ENCODE peak calls at places on chromosomes 4 and X, in ten cellular contexts. S is CD4-positive, alpha-beta T cell; C is GM20000; R is mucosa of descending colon; V is foreskin fibroblast; U is cardiac muscle cell; B is Calu3; P is CD8-positive, alpha-beta T cell; I is A549; K is HCT116. L is an unnamed sample.

GRCh38 chr4:185862340-185862739 is 50.3 kb upstream of the SORBS2 start:
- DNase-seq in S (no peak), C (no peak), R (no peak), V (no peak), U (no peak), B (no peak), P (no peak), I (no peak), K (no peak), L (no peak)

GRCh38 chrX:42399632-42400024 is 378.3 kb downstream of the PPP1R2C start:
- DNase-seq in S (no peak), C (no peak), R (no peak), V (no peak), U (no peak), B (no peak), P (no peak), I (no peak), K (no peak), L (no peak)

GRCh38 chr4:40515398-40516293 is 114.0 kb downstream of the RBM47 start:
- DNase-seq in S (no peak), C (peak), R (peak), V (peak), U (peak), B (peak), P (no peak), I (peak), K (no peak), L (no peak)

GRCh38 chrX:24396236-24396929 is 35.9 kb downstream of the SUPT20HL1 start:
- DNase-seq in S (no peak), C (no peak), R (no peak), V (peak), U (peak), B (no peak), P (no peak), I (no peak), K (no peak), L (no peak)

GRCh38 chrX:25555521-25555920 is 539.8 kb upstream of the ARX start:
- DNase-seq in S (no peak), C (no peak), R (no peak), V (no peak), U (no peak), B (no peak), P (no peak), I (no peak), K (no peak), L (no peak)

GRCh38 chrX:105821471-105822081 is 763 bp upstream of the NRK start:
- DNase-seq in S (no peak), C (no peak), R (peak), V (peak), U (peak), B (no peak), P (no peak), I (no peak), K (no peak), L (no peak)

GRCh38 chr4:108703966-108704365 is 53.6 kb downstream of the OSTC start:
- DNase-seq in S (no peak), C (no peak), R (no peak), V (no peak), U (no peak), B (no peak), P (no peak), I (no peak), K (no peak), L (no peak)

GRCh38 chrX:100447563-100448397 is 37.7 kb upstream of the PCDH19 start:
- DNase-seq in S (no peak), C (peak), R (peak), V (peak), U (peak), B (peak), P (peak), I (peak), K (peak), L (peak)

GRCh38 chr4:95596676-95597075 is 47.9 kb upstream of the UNC5C start:
- DNase-seq in S (no peak), C (no peak), R (no peak), V (no peak), U (no peak), B (no peak), P (no peak), I (no peak), K (no peak), L (no peak)

GRCh38 chr4:53321151-53321987 is 44.5 kb downstream of the SCFD2 start:
- DNase-seq in S (no peak), C (no peak), R (no peak), V (peak), U (peak), B (no peak), P (no peak), I (no peak), K (peak), L (peak)

GRCh38 chr4:146883070-146883469 is 62.6 kb downstream of the TTC29 start:
- DNase-seq in S (no peak), C (no peak), R (no peak), V (no peak), U (no peak), B (no peak), P (no peak), I (no peak), K (no peak), L (no peak)

GRCh38 chr4:172830295-172830764 is 338.3 kb upstream of the GALNT7 start:
- DNase-seq in S (no peak), C (peak), R (no peak), V (peak), U (peak), B (no peak), P (no peak), I (no peak), K (peak), L (no peak)

GRCh38 chrX:44314259-44314734 is 29.2 kb downstream of the EFHC2 start:
- DNase-seq in S (no peak), C (no peak), R (peak), V (peak), U (peak), B (peak), P (no peak), I (no peak), K (no peak), L (no peak)

GRCh38 chr4:47647029-47647428 is 162.0 kb downstream of the ATP10D start:
- DNase-seq in S (no peak), C (no peak), R (no peak), V (no peak), U (no peak), B (no peak), P (no peak), I (no peak), K (no peak), L (no peak)

GRCh38 chrX:78514852-78515251 is 144.3 kb downstream of the RTL3 start:
- DNase-seq in S (no peak), C (peak), R (no peak), V (peak), U (no peak), B (no peak), P (no peak), I (no peak), K (no peak), L (no peak)

GRCh38 chr4:165606465-165607205 is 227.8 kb downstream of the CPE start:
- DNase-seq in S (no peak), C (no peak), R (no peak), V (no peak), U (no peak), B (no peak), P (no peak), I (no peak), K (no peak), L (no peak)

GRCh38 chr4:138835833-138836521 is 179.6 kb upstream of the NOCT start:
- DNase-seq in S (no peak), C (no peak), R (peak), V (peak), U (peak), B (peak), P (no peak), I (no peak), K (no peak), L (peak)

GRCh38 chrX:110341189-110342035 is 17.2 kb upstream of the RTL9 start:
- DNase-seq in S (no peak), C (peak), R (no peak), V (peak), U (peak), B (no peak), P (no peak), I (no peak), K (peak), L (peak)

GRCh38 chr4:28354874-28355273 is 1494.2 kb downstream of the STIM2 start:
- DNase-seq in S (no peak), C (no peak), R (no peak), V (no peak), U (no peak), B (no peak), P (no peak), I (no peak), K (no peak), L (no peak)

GRCh38 chrX:826026-826425 is 195.4 kb downstream of the SHOX start:
- DNase-seq in S (no peak), C (no peak), R (no peak), V (peak), U (no peak), B (no peak), P (no peak), I (no peak), K (no peak), L (peak)

GRCh38 chr4:110518889-110519490 is 43.0 kb downstream of the ENPEP start:
- DNase-seq in S (no peak), C (peak), R (peak), V (peak), U (peak), B (peak), P (peak), I (no peak), K (no peak), L (peak)

GRCh38 chr4:86223472-86223871 is 136.4 kb downstream of the MAPK10 start:
- DNase-seq in S (no peak), C (peak), R (no peak), V (peak), U (peak), B (peak), P (no peak), I (no peak), K (peak), L (peak)

GRCh38 chr4:882646-883045 is 49.5 kb downstream of the GAK start:
- DNase-seq in S (no peak), C (no peak), R (no peak), V (no peak), U (no peak), B (no peak), P (no peak), I (no peak), K (no peak), L (no peak)

GRCh38 chr4:64158648-64159326 is 250.5 kb downstream of the TECRL start:
- DNase-seq in S (no peak), C (peak), R (peak), V (peak), U (peak), B (peak), P (no peak), I (peak), K (peak), L (peak)

GRCh38 chr4:140081582-140082398 is 72.2 kb downstream of the MAML3 start:
- DNase-seq in S (no peak), C (no peak), R (no peak), V (no peak), U (no peak), B (no peak), P (no peak), I (no peak), K (no peak), L (no peak)

GRCh38 chrX:10166731-10167149 is 10.0 kb downstream of the CLCN4 start:
- DNase-seq in S (no peak), C (no peak), R (no peak), V (no peak), U (peak), B (peak), P (no peak), I (no peak), K (no peak), L (no peak)

GRCh38 chrX:66110112-66110511 is 53.9 kb upstream of the HEPH start:
- DNase-seq in S (no peak), C (peak), R (peak), V (peak), U (peak), B (no peak), P (no peak), I (peak), K (peak), L (no peak)

GRCh38 chrX:67893931-67894330 is 350.1 kb downstream of the AR start:
- DNase-seq in S (no peak), C (no peak), R (no peak), V (no peak), U (no peak), B (no peak), P (no peak), I (no peak), K (no peak), L (no peak)

GRCh38 chrX:102765217-102765616 is 44.7 kb downstream of the GPRASP3 start:
- DNase-seq in S (no peak), C (no peak), R (no peak), V (peak), U (peak), B (no peak), P (no peak), I (no peak), K (no peak), L (peak)

GRCh38 chr4:70197842-70198241 is 2.3 kb downstream of the ODAM start:
- DNase-seq in S (no peak), C (no peak), R (peak), V (no peak), U (peak), B (peak), P (no peak), I (no peak), K (no peak), L (no peak)

GRCh38 chrX:131727778-131728177 is 183.9 kb downstream of the OR13H1 start:
- DNase-seq in S (no peak), C (no peak), R (no peak), V (no peak), U (no peak), B (no peak), P (no peak), I (no peak), K (no peak), L (no peak)

GRCh38 chrX:131724292-131724691 is 180.4 kb downstream of the OR13H1 start:
- DNase-seq in S (no peak), C (no peak), R (no peak), V (no peak), U (no peak), B (no peak), P (no peak), I (no peak), K (no peak), L (no peak)

GRCh38 chrX:131728295-131729145 is 184.6 kb downstream of the OR13H1 start:
- DNase-seq in S (peak), C (no peak), R (no peak), V (no peak), U (no peak), B (no peak), P (peak), I (no peak), K (no peak), L (no peak)

GRCh38 chrX:131725001-131725654 is 181.3 kb downstream of the OR13H1 start:
- DNase-seq in S (no peak), C (no peak), R (no peak), V (no peak), U (no peak), B (no peak), P (no peak), I (no peak), K (no peak), L (no peak)

DNA sequence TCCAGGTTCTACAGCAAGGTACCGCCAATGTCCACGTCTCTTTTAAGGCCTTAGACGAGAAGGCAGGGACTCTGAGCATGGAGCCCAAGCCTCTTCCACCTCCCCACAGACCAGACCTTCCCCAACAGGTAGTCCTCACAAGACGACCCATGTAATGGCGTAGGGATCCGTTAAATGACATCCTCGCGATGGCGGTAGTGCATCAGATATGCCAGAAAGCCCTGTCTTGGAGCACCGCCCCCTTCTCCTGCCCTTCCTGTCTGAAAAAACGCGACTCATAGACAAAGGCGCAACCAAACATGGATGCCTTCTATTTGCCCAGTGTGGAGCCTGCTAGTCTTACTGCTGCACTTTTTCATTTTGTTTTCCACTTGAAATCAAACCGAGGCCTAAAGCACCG is 185.4 kb downstream of the OR13H1 start:
- DNase-seq in S (peak), C (no peak), R (no peak), V (no peak), U (no peak), B (no peak), P (peak), I (no peak), K (no peak), L (no peak)
- TF ChIP-seq CTCF in S (no peak), C (no peak), R (no peak), V (no peak), U (no peak), B (no peak), P (no peak), I (no peak), K (no peak), L (no peak)

GRCh38 chr4:128158894-128159293 is 97.8 kb downstream of the LARP1B start:
- DNase-seq in S (no peak), C (no peak), R (no peak), V (no peak), U (no peak), B (no peak), P (no peak), I (no peak), K (no peak), L (no peak)
- TF ChIP-seq CTCF in S (no peak), C (no peak), R (no peak), V (no peak), U (no peak), B (no peak), P (no peak), I (no peak), K (no peak), L (no peak)

GRCh38 chr4:183444149-183444952 is at the start of gene CDKN2AIP:
- DNase-seq in S (peak), C (peak), R (peak), V (peak), U (peak), B (peak), P (peak), I (peak), K (peak), L (peak)
- TF ChIP-seq CTCF in S (no peak), C (no peak), R (no peak), V (no peak), U (no peak), B (no peak), P (no peak), I (no peak), K (no peak), L (peak)

DNA sequence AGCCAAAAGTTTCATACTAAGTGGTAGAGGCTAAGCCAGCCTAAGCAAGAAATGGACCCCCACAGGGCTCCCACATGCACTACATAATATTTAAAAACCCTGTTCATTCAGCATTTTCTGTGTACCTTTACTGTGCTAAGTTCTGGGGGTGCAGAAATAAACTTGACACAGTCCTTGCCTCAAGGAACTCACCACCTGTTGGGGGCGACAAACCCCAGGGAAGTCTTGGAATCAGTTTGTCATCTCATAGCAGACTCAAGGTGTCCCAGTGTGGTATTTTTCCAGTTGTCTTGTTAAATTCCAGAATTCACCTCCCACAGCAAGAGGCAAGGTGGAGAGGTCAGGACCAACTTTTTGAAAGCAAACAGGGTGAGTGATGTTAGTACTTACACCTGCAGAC is 43.1 kb downstream of the ATG4A start:
- DNase-seq in S (no peak), C (no peak), R (no peak), V (no peak), U (no peak), B (no peak), P (no peak), I (no peak), K (no peak), L (no peak)
- TF ChIP-seq CTCF in S (no peak), C (no peak), R (no peak), V (no peak), U (no peak), B (no peak), P (no peak), I (no peak), K (no peak), L (no peak)

GRCh38 chr4:83109480-83110221 is 4.9 kb downstream of the PLAC8 start:
- DNase-seq in S (no peak), C (peak), R (peak), V (peak), U (peak), B (peak), P (peak), I (peak), K (no peak), L (peak)
- TF ChIP-seq CTCF in S (no peak), C (no peak), R (no peak), V (no peak), U (no peak), B (no peak), P (no peak), I (no peak), K (no peak), L (no peak)

DNA sequence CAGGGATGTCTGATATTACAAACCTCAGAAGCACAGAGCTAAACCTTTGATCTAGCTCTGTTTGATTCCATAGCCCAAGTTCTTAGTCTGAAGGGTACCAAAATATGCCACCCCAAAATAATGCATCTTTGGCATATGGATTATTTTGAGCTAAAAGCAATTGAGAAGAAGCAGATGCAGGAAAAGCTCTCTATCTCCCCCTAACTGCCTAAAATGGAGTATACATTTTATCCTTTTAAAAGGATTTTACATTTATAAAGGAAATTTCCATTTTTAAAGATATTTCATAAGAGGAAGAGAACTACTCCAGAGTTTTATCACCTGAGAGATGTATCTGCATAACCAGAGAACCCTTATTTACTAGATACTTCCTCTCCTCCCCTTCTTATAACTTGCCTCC is 158.7 kb downstream of the ZNF674 start:
- DNase-seq in S (no peak), C (no peak), R (no peak), V (peak), U (no peak), B (no peak), P (no peak), I (no peak), K (no peak), L (no peak)
- TF ChIP-seq CTCF in S (peak), C (no peak), R (no peak), V (peak), U (peak), B (peak), P (no peak), I (peak), K (no peak), L (peak)

GRCh38 chr4:163679189-163679588 is 184.7 kb downstream of the TMA16 start:
- DNase-seq in S (no peak), C (peak), R (no peak), V (no peak), U (no peak), B (peak), P (no peak), I (peak), K (no peak), L (peak)
- TF ChIP-seq CTCF in S (no peak), C (peak), R (no peak), V (peak), U (no peak), B (no peak), P (no peak), I (peak), K (peak), L (peak)

GRCh38 chr4:5888222-5888701 is 4.6 kb downstream of the CRMP1 start:
- DNase-seq in S (no peak), C (peak), R (no peak), V (no peak), U (no peak), B (no peak), P (no peak), I (no peak), K (no peak), L (no peak)
- TF ChIP-seq CTCF in S (no peak), C (no peak), R (no peak), V (no peak), U (no peak), B (no peak), P (no peak), I (no peak), K (no peak), L (no peak)

L was measured in HFFc6.